ENCODE peak calls at places on chromosomes 16 and 17, in six cellular contexts. B is mucosa of gallbladder, V is ELR, K is right cardiac atrium, M is NCI-H187, A is sigmoid colon. O is an unnamed sample.

GRCh38 chr17:35621768-35622167 is 34.6 kb downstream of the AP2B1 start:
- DNase-seq in B (no peak), V (no peak), K (no peak), M (no peak), A (no peak), O (no peak)

GRCh38 chr16:56094231-56094630 is 97.1 kb upstream of the GNAO1 start:
- DNase-seq in B (no peak), V (no peak), K (no peak), M (no peak), A (no peak), O (no peak)

GRCh38 chr17:61400058-61400785 is 579 bp downstream of the TBX2 start:
- DNase-seq in B (no peak), V (peak; percentile 68), K (peak; percentile 79), M (no peak), A (peak; percentile 60), O (no peak)

GRCh38 chr17:31527606-31528005 is 136.1 kb downstream of the RAB11FIP4 start:
- DNase-seq in B (no peak), V (no peak), K (no peak), M (no peak), A (no peak), O (no peak)

GRCh38 chr17:7464081-7464480 is 15.3 kb downstream of the ZBTB4 start:
- DNase-seq in B (no peak), V (no peak), K (no peak), M (no peak), A (no peak), O (no peak)

GRCh38 chr16:2468725-2469398 is 2.2 kb upstream of the NTN3 start:
- DNase-seq in B (no peak), V (no peak), K (peak; percentile 79), M (peak; percentile 99), A (no peak), O (no peak)

GRCh38 chr17:1683489-1683888 is 1.2 kb downstream of the PRPF8 start:
- DNase-seq in B (no peak), V (no peak), K (no peak), M (no peak), A (no peak), O (no peak)

GRCh38 chr17:66089764-66090163 is 102.2 kb downstream of the CEP112 start:
- DNase-seq in B (no peak), V (no peak), K (no peak), M (no peak), A (no peak), O (no peak)

GRCh38 chr17:74757931-74758845 is 9.8 kb downstream of the NHERF1 start:
- DNase-seq in B (peak; percentile 75), V (no peak), K (peak; percentile 68), M (peak; percentile 10), A (no peak), O (no peak)

GRCh38 chr17:50800196-50800700 is 32.9 kb upstream of the ANKRD40CL start:
- DNase-seq in B (no peak), V (no peak), K (no peak), M (no peak), A (no peak), O (no peak)

GRCh38 chr16:85542548-85542927 is 70.6 kb upstream of the GSE1 start:
- DNase-seq in B (no peak), V (no peak), K (peak; percentile 36), M (no peak), A (no peak), O (no peak)